ENCODE peak calls at places on chromosome 1, in eight cellular contexts. V is activated CD4-positive, alpha-beta T cell treated with anti-CD3 and anti-CD28 coated beads, Interleukin-2, amount 10 ng/mL, durations not matched to agents 7 days and 5 days; X is globus pallidus; S is Right ventricle myocardium superior; O is activated T-cell treated with anti-CD3 and anti-CD28 coated beads, Interleukin-2, amount 50 U/mL, for 4 hours; I is activated naive CD8-positive, alpha-beta T cell treated with anti-CD3 and anti-CD28 coated beads for 36 hours; L is NT2/D1; D is activated CD8-positive, alpha-beta memory T cell treated with anti-CD3 and anti-CD28 coated beads for 24 hours. Y is an unnamed sample.

GRCh38 chr1:243974451-243975292 is 76.4 kb upstream of the ZBTB18 start:
- DNase-seq in S (no peak), V (no peak), O (no peak), L (no peak), D (no peak), X (no peak), I (no peak), Y (no peak)

GRCh38 chr1:12138196-12139183 is 28.3 kb upstream of the TNFRSF1B start:
- DNase-seq in V (no peak), I (no peak), L (no peak), S (no peak), D (no peak), O (no peak), X (no peak), Y (no peak)

GRCh38 chr1:247415423-247416361 is at the start of gene NLRP3:
- DNase-seq in O (peak), I (peak), L (no peak), V (peak), X (peak), D (peak), S (peak), Y (no peak)

GRCh38 chr1:146016891-146017290 is 4.6 kb downstream of the HJV start:
- DNase-seq in L (no peak), O (no peak), V (no peak), X (no peak), D (no peak), S (no peak), I (no peak), Y (no peak)

GRCh38 chr1:181083842-181084605 is 4.5 kb upstream of the IER5 start:
- DNase-seq in V (peak), X (peak), L (no peak), D (no peak), I (peak), O (peak), S (peak), Y (no peak)

GRCh38 chr1:9591669-9592509 is 3.2 kb downstream of the TMEM201 start:
- DNase-seq in O (no peak), X (no peak), L (no peak), D (no peak), V (no peak), I (no peak), S (peak), Y (no peak)

GRCh38 chr1:27349784-27350672 is 8.2 kb downstream of the SYTL1 start:
- DNase-seq in O (no peak), S (peak), D (no peak), I (peak), V (no peak), X (no peak), L (no peak), Y (no peak)

GRCh38 chr1:156910309-156910782 is 10.1 kb upstream of the LRRC71 start:
- DNase-seq in I (peak), D (peak), V (peak), X (no peak), S (peak), O (peak), L (peak), Y (no peak)

GRCh38 chr1:148264374-148265276 is 112.5 kb upstream of the NBPF11 start:
- DNase-seq in V (no peak), I (peak), D (no peak), O (no peak), X (peak), S (no peak), L (no peak), Y (no peak)

Y was measured in esophagus muscularis mucosa.